ENCODE peak calls at places on chromosomes 4 and X, in ten cellular contexts. O, Y, T, P, W, L, H, E, I and S are unnamed samples.

GRCh38 chrX:17976955-17977354 is 115.9 kb upstream of the RAI2 start:
- DNase-seq in O (no peak), L (no peak), T (no peak), W (no peak), P (no peak), H (no peak), E (no peak), Y (no peak), I (no peak), S (no peak)

GRCh38 chr4:128916832-128917231 is 107.3 kb downstream of the JADE1 start:
- DNase-seq in I (no peak), O (peak), H (no peak), Y (no peak), E (no peak), W (peak), L (no peak), P (no peak), T (no peak), S (peak)

GRCh38 chr4:21476753-21477152 is 471.8 kb downstream of the KCNIP4 start:
- DNase-seq in I (no peak), L (no peak), H (no peak), W (no peak), Y (peak), O (no peak), T (no peak), E (no peak), P (no peak), S (no peak)

GRCh38 chr4:149161247-149161646 is 654.4 kb downstream of the IQCM start:
- DNase-seq in L (no peak), O (no peak), I (no peak), H (no peak), Y (no peak), T (no peak), E (no peak), W (no peak), P (no peak), S (no peak)

GRCh38 chrX:103792916-103793540 is 16.4 kb downstream of the PLP1 start:
- DNase-seq in H (no peak), I (no peak), T (no peak), P (no peak), O (no peak), W (no peak), Y (no peak), E (no peak), L (peak), S (no peak)

GRCh38 chr4:80184053-80184790 is 13.1 kb upstream of the PRDM8 start:
- DNase-seq in L (no peak), O (peak), I (no peak), W (peak), E (peak), H (peak), Y (no peak), P (peak), T (peak), S (peak)

GRCh38 chr4:179415016-179415841 is 1973.0 kb upstream of the AGA start:
- DNase-seq in L (no peak), W (no peak), P (no peak), I (no peak), T (no peak), H (no peak), Y (no peak), O (no peak), E (no peak), S (no peak)

GRCh38 chr4:150385606-150386005 is 196.3 kb upstream of the MAB21L2 start:
- DNase-seq in L (peak), I (no peak), Y (no peak), T (no peak), P (no peak), H (no peak), E (no peak), O (peak), W (peak), S (no peak)

GRCh38 chr4:1178300-1179088 is 6.1 kb upstream of the SPON2 start:
- DNase-seq in H (no peak), I (no peak), E (no peak), W (no peak), Y (no peak), P (no peak), L (no peak), T (no peak), O (no peak), S (no peak)

GRCh38 chr4:123632646-123633045 is 236.1 kb downstream of the SPRY1 start:
- DNase-seq in T (no peak), Y (no peak), E (no peak), O (no peak), P (no peak), W (no peak), L (no peak), H (no peak), I (no peak), S (no peak)

GRCh38 chrX:155873203-155873602 is 7.9 kb upstream of the VAMP7 start:
- DNase-seq in E (no peak), L (no peak), Y (no peak), I (no peak), T (no peak), O (no peak), H (no peak), P (no peak), W (no peak), S (no peak)

GRCh38 chrX:155876704-155877103 is 4.4 kb upstream of the VAMP7 start:
- DNase-seq in E (no peak), L (no peak), O (no peak), T (no peak), H (no peak), P (no peak), W (no peak), I (no peak), Y (no peak), S (no peak)

GRCh38 chrX:155877288-155877687 is 3.9 kb upstream of the VAMP7 start:
- DNase-seq in W (no peak), Y (no peak), H (no peak), I (no peak), T (no peak), P (no peak), O (no peak), L (no peak), E (no peak), S (no peak)

GRCh38 chrX:155871934-155872333 is 9.2 kb upstream of the VAMP7 start:
- DNase-seq in O (no peak), Y (no peak), W (no peak), H (no peak), P (no peak), I (no peak), L (no peak), E (no peak), T (no peak), S (no peak)

DNA sequence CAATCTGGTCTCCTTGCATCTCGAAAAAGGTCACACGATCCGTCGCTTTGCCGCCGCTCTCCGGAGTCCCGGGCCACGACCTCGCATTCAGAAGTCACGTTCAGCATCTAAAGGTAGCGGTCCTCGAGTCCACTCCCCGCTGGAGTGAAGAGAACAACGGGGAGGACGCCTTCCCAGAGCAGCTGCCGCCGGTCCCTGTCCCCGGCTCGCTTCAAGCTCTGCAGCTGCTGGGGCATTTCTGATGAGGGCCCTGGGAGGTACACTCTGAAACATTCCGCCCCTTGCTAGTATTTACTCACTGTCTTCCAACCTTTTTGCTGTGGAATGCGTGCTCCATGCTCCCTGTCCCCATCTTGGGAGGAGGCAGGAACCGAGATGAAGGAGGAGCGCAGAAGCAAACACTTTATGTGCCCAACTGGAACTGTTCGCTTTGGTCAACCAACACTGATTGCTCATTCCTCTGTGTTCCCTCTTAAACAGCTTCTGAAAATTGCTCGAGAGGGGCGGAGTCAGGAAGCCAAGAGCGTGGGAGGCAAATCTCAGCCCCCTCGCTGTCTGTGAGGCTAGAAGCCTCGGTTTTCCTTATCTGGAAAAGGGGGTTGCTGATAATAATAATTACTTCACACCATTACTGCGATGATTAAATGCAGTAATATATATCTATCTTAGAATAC is 6.4 kb upstream of the VAMP7 start:
- DNase-seq in P (no peak), T (no peak), H (no peak), W (no peak), O (no peak), L (no peak), Y (no peak), I (no peak), E (peak), S (no peak)
- TF ChIP-seq CTCF in P (no peak), T (no peak), H (no peak), W (no peak), O (no peak), L (no peak), Y (no peak), I (no peak), E (no peak), S (no peak)

GRCh38 chr4:134028411-134028810 is 173.2 kb downstream of the PABPC4L start:
- DNase-seq in I (no peak), O (no peak), W (no peak), P (no peak), L (no peak), T (no peak), H (no peak), E (no peak), Y (no peak), S (no peak)
- H3K27ac ChIP-seq in I (no peak), O (no peak), W (no peak), P (no peak), L (no peak), T (no peak), H (no peak), E (no peak), Y (no peak), S (no peak)

GRCh38 chr4:114136067-114136466 is 156.6 kb upstream of the ARSJ start:
- DNase-seq in Y (no peak), L (no peak), W (no peak), T (no peak), I (no peak), P (no peak), E (no peak), O (no peak), H (no peak), S (no peak)

GRCh38 chr4:114137984-114138383 is 158.5 kb upstream of the ARSJ start:
- DNase-seq in L (no peak), W (no peak), H (no peak), O (no peak), I (no peak), Y (no peak), E (no peak), P (no peak), T (no peak), S (no peak)

GRCh38 chr4:114132199-114132598 is 152.8 kb upstream of the ARSJ start:
- DNase-seq in O (no peak), L (no peak), P (no peak), T (no peak), E (no peak), H (no peak), W (no peak), I (no peak), Y (no peak), S (no peak)

GRCh38 chr4:114132830-114133229 is 153.4 kb upstream of the ARSJ start:
- DNase-seq in H (no peak), P (no peak), E (no peak), Y (no peak), I (no peak), W (no peak), T (no peak), O (no peak), L (no peak), S (no peak)
- H3K4me3 ChIP-seq in H (no peak), P (no peak), E (no peak), Y (no peak), I (no peak), W (no peak), T (no peak), O (no peak), L (no peak), S (no peak)

GRCh38 chr4:87220094-87220831 is at the start of gene KLHL8:
- DNase-seq in L (peak), Y (peak), O (peak), H (peak), E (peak), I (peak), W (peak), T (peak), P (peak), S (peak)

GRCh38 chr4:87216469-87216868 is 3.9 kb downstream of the KLHL8 start:
- DNase-seq in O (no peak), L (no peak), T (no peak), H (no peak), I (no peak), Y (no peak), P (no peak), W (no peak), E (no peak), S (no peak)

GRCh38 chr4:87224036-87224923 is 3.9 kb upstream of the KLHL8 start:
- DNase-seq in T (no peak), H (no peak), O (no peak), E (no peak), I (no peak), L (no peak), Y (no peak), W (no peak), P (no peak), S (no peak)

DNA sequence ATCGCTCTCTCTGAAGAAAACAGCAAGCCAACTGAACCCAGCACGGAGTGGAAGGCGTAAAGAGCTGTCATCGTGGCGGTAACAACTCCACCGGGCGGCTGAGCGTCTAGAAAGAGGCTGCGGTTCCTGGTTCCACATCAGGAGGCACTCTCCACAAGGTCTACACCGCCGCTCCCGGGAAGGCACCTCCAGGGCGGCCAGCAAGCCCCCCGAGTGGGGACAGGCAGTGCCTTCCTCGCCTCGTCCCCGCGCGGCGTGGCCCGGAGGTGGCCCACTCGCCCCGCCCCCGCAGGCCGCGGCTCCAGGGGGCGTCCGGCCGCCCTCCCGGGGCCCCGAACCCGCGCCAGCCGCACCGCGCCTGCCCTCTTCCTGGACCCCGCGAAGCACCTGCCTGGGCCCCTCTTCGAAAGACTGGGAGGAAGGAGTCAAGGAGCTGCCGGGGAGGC is 747 bp downstream of the KLHL8 start:
- DNase-seq in W (peak), P (peak), O (no peak), L (no peak), I (no peak), H (peak), E (peak), Y (no peak), T (peak), S (no peak)
- TF ChIP-seq CTCF in W (peak), P (peak), O (peak), L (peak), I (no peak), H (no peak), E (peak), Y (peak), T (no peak), S (no peak)

GRCh38 chr4:107824367-107825071 is at the start of gene SGMS2:
- DNase-seq in O (peak), T (peak), I (peak), E (peak), H (peak), W (peak), P (peak), L (peak), Y (no peak), S (peak)
- H3K27ac ChIP-seq in O (peak), T (peak), I (peak), E (peak), H (peak), W (peak), P (peak), L (peak), Y (no peak), S (peak)

DNA sequence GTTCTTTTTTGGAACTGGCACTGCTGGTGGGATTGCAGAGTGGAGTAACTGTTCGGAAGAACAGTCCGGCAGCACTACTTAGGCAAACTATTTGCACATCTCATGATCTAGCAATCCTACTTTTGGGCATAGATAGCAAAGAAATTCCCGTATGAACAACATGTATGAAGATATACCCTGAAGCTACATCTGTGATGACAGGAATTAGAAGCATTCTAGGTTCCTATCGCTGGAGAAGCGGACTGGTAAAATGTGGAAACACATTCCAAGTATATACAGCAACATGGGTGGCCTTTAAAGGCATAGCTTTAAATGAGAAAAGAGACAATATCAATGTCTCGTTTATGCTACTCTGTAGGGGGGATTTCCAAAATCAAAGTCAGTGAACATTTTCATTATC is 3.1 kb downstream of the DCAF16 start:
- DNase-seq in H (no peak), O (no peak), Y (no peak), I (no peak), L (no peak), W (no peak), T (no peak), P (no peak), E (no peak), S (no peak)
- H3K4me3 ChIP-seq in H (no peak), O (peak), Y (no peak), I (peak), L (peak), W (no peak), T (no peak), P (peak), E (peak), S (peak)